ENCODE peak calls at places on chromosomes 13 and 19, in five cellular contexts. One of them, this sample, is unnamed.

GRCh38 chr13:57633950-57634828 is 2.6 kb downstream of the PCDH17 start:
- DNase-seq in T-helper 1 cell: no peak
- DNase-seq in mesendoderm: peak; percentile 59
- DNase-seq in lower leg skin: no peak
- DNase-seq in fibroblast of lung: peak; percentile 45
- DNase-seq in this sample: no peak

GRCh38 chr19:28039677-28040381 is 1173.1 kb downstream of the UQCRFS1 start:
- DNase-seq in T-helper 1 cell: no peak
- DNase-seq in mesendoderm: no peak
- DNase-seq in lower leg skin: no peak
- DNase-seq in fibroblast of lung: peak; percentile 20
- DNase-seq in this sample: no peak

GRCh38 chr19:3961007-3961406 is 9.9 kb downstream of the DAPK3 start:
- DNase-seq in T-helper 1 cell: no peak
- DNase-seq in mesendoderm: no peak
- DNase-seq in lower leg skin: no peak
- DNase-seq in fibroblast of lung: no peak
- DNase-seq in this sample: no peak

GRCh38 chr19:47399198-47399597 is 20.1 kb downstream of the MEIS3 start:
- DNase-seq in T-helper 1 cell: no peak
- DNase-seq in mesendoderm: peak; percentile 62
- DNase-seq in lower leg skin: no peak
- DNase-seq in fibroblast of lung: no peak
- DNase-seq in this sample: no peak

GRCh38 chr13:40399756-40400155 is 266.7 kb downstream of the FOXO1 start:
- DNase-seq in T-helper 1 cell: no peak
- DNase-seq in mesendoderm: no peak
- DNase-seq in lower leg skin: no peak
- DNase-seq in fibroblast of lung: no peak
- DNase-seq in this sample: no peak

GRCh38 chr13:35139591-35139990 is 197.5 kb downstream of the NBEA start:
- DNase-seq in T-helper 1 cell: no peak
- DNase-seq in mesendoderm: no peak
- DNase-seq in lower leg skin: no peak
- DNase-seq in fibroblast of lung: peak; percentile 54
- DNase-seq in this sample: peak; percentile 62

GRCh38 chr13:110769097-110769496 is 55.6 kb downstream of the ING1 start:
- DNase-seq in T-helper 1 cell: no peak
- DNase-seq in mesendoderm: no peak
- DNase-seq in lower leg skin: no peak
- DNase-seq in fibroblast of lung: no peak
- DNase-seq in this sample: no peak

GRCh38 chr19:12194827-12195500 is 32.1 kb downstream of the ZNF136 start:
- DNase-seq in T-helper 1 cell: peak; percentile 36
- DNase-seq in mesendoderm: peak; percentile 92
- DNase-seq in lower leg skin: peak; percentile 79
- DNase-seq in fibroblast of lung: peak; percentile 66
- DNase-seq in this sample: peak; percentile 74

GRCh38 chr13:33870046-33870668 is 52.2 kb downstream of the RFC3 start:
- DNase-seq in T-helper 1 cell: no peak
- DNase-seq in mesendoderm: no peak
- DNase-seq in lower leg skin: no peak
- DNase-seq in fibroblast of lung: no peak
- DNase-seq in this sample: no peak

GRCh38 chr19:36213793-36214387 is 575 bp downstream of the ZNF565 start:
- DNase-seq in T-helper 1 cell: no peak
- DNase-seq in mesendoderm: no peak
- DNase-seq in lower leg skin: peak; percentile 19
- DNase-seq in fibroblast of lung: peak; percentile 64
- DNase-seq in this sample: no peak

GRCh38 chr13:42883771-42884170 is 102.4 kb downstream of the FAM216B start:
- DNase-seq in T-helper 1 cell: no peak
- DNase-seq in mesendoderm: peak; percentile 78
- DNase-seq in lower leg skin: no peak
- DNase-seq in fibroblast of lung: peak; percentile 18
- DNase-seq in this sample: peak; percentile 79

GRCh38 chr13:31452525-31452924 is 252.8 kb downstream of the B3GLCT start:
- DNase-seq in T-helper 1 cell: no peak
- DNase-seq in mesendoderm: peak; percentile 16
- DNase-seq in lower leg skin: no peak
- DNase-seq in fibroblast of lung: no peak
- DNase-seq in this sample: no peak

GRCh38 chr13:22517544-22517943 is 663.2 kb upstream of the SGCG start:
- DNase-seq in T-helper 1 cell: no peak
- DNase-seq in mesendoderm: peak; percentile 9
- DNase-seq in lower leg skin: no peak
- DNase-seq in fibroblast of lung: no peak
- DNase-seq in this sample: no peak